ENCODE peak calls at places on chromosome 4, in five cellular contexts. C is psoas muscle, Z is astrocyte, L is fibroblast of lung, O is Panc1. E is an unnamed sample. For H3K36me3, the result is how much of the 10 kb centered on the place peaks cover.

GRCh38 chr4:147407261-147408045 is 73.4 kb upstream of the EDNRA start:
- DNase-seq in C (no peak), O (no peak), L (peak), Z (peak), E (no peak)

GRCh38 chr4:164251257-164251656 is 502.7 kb upstream of the SMIM31 start:
- DNase-seq in Z (no peak), C (no peak), L (no peak), O (no peak), E (no peak)

GRCh38 chr4:15516494-15516893 is 46.8 kb downstream of the CC2D2A start:
- DNase-seq in L (no peak), O (no peak), C (no peak), Z (no peak), E (no peak)

GRCh38 chr4:80471701-80472100 is 136.2 kb downstream of the CFAP299 start:
- DNase-seq in C (no peak), O (no peak), Z (peak), L (peak), E (peak)

GRCh38 chr4:148126825-148127224 is 315.4 kb downstream of the NR3C2 start:
- DNase-seq in L (peak), C (no peak), Z (peak), O (no peak), E (no peak)

GRCh38 chr4:131370846-131371245 is 1778.2 kb upstream of the PCDH10 start:
- DNase-seq in L (no peak), Z (no peak), C (no peak), O (no peak), E (no peak)

GRCh38 chr4:15882675-15883086 is 55.9 kb downstream of the FGFBP1 start:
- DNase-seq in O (peak), C (peak), L (peak), Z (peak), E (no peak)

GRCh38 chr4:76554630-76555029 is 119.6 kb downstream of the SHROOM3 start:
- DNase-seq in L (peak), C (no peak), Z (peak), O (no peak), E (no peak)

GRCh38 chr4:8533274-8533865 is 46.8 kb upstream of the GPR78 start:
- DNase-seq in C (no peak), Z (no peak), O (no peak), L (no peak), E (no peak)

GRCh38 chr4:59161249-59161648 is 2038.9 kb upstream of the ADGRL3 start:
- DNase-seq in L (no peak), O (no peak), C (no peak), Z (no peak), E (no peak)

GRCh38 chr4:94469221-94469784 is 17.6 kb downstream of the PDLIM5 start:
- DNase-seq in L (no peak), O (no peak), C (no peak), Z (no peak), E (no peak)

GRCh38 chr4:77194366-77194765 is 37.4 kb downstream of the CCNG2 start:
- DNase-seq in L (no peak), O (no peak), C (no peak), Z (no peak), E (no peak)

GRCh38 chr4:147535161-147535560 is 54.3 kb downstream of the EDNRA start:
- DNase-seq in C (no peak), Z (no peak), O (no peak), L (no peak), E (no peak)

GRCh38 chr4:155972098-155972497 is 18.4 kb upstream of the CTSO start:
- DNase-seq in C (no peak), L (no peak), O (no peak), Z (no peak), E (no peak)

GRCh38 chr4:138935135-138935795 is 80.3 kb upstream of the NOCT start:
- DNase-seq in C (no peak), L (no peak), Z (no peak), O (no peak), E (no peak)

GRCh38 chr4:138938371-138938699 is 77.2 kb upstream of the NOCT start:
- DNase-seq in O (peak), C (no peak), Z (peak), L (peak), E (no peak)

GRCh38 chr4:138941037-138941436 is 74.5 kb upstream of the NOCT start:
- DNase-seq in C (no peak), O (no peak), Z (no peak), L (no peak), E (no peak)

GRCh38 chr4:138943893-138944292 is 71.7 kb upstream of the NOCT start:
- DNase-seq in Z (no peak), L (no peak), O (no peak), C (no peak), E (no peak)

DNA sequence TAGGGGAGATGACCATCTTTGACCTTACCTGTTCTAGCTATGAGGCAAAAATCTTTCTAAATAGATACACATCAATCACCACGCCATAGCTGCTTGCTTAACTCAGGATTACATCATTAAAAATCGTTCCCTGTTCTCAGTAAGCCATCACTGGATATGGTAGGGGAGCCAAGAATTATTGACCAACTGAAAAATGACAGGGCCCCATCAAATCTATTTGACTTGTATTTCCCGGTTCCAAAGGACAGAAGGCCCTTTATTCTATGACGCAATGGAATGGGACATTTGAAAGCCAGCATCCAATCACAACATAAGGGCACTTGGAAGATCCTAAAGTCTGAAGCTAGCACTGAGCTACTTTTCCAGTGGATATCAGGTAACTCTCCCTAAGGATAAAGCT is 75.6 kb upstream of the NOCT start:
- DNase-seq in C (no peak), Z (no peak), L (no peak), O (no peak), E (no peak)
- H3K36me3 ChIP-seq in C (under half), Z (under half), L (under half), O (under half), E (under half)

GRCh38 chr4:10091531-10092181 is 24.9 kb downstream of the WDR1 start:
- DNase-seq in C (peak), O (no peak), L (no peak), Z (no peak), E (peak)
- H3K36me3 ChIP-seq in C (under half), O (under half), L (half or more), Z (half or more), E (half or more)

GRCh38 chr4:102560115-102560514 is 59.0 kb downstream of the NFKB1 start:
- DNase-seq in O (no peak), Z (no peak), L (no peak), C (no peak), E (no peak)

GRCh38 chr4:102562995-102563394 is 61.8 kb downstream of the NFKB1 start:
- DNase-seq in L (peak), C (no peak), Z (no peak), O (no peak), E (no peak)

GRCh38 chr4:102566426-102566825 is 65.3 kb downstream of the NFKB1 start:
- DNase-seq in O (no peak), L (no peak), Z (no peak), C (no peak), E (no peak)

GRCh38 chr4:102560743-102561341 is 59.7 kb downstream of the NFKB1 start:
- DNase-seq in C (no peak), Z (no peak), O (no peak), L (no peak), E (no peak)

GRCh38 chr4:102564399-102564921 is 63.3 kb downstream of the NFKB1 start:
- DNase-seq in Z (peak), L (peak), C (no peak), O (no peak), E (no peak)
- H3K36me3 ChIP-seq in Z (under half), L (under half), C (under half), O (under half), E (under half)

GRCh38 chr4:13577660-13578059 is 33.4 kb upstream of the NKX3-2 start:
- DNase-seq in L (no peak), C (no peak), O (no peak), Z (no peak), E (no peak)
- H3K36me3 ChIP-seq in L (under half), C (under half), O (under half), Z (half or more), E (half or more)

DNA sequence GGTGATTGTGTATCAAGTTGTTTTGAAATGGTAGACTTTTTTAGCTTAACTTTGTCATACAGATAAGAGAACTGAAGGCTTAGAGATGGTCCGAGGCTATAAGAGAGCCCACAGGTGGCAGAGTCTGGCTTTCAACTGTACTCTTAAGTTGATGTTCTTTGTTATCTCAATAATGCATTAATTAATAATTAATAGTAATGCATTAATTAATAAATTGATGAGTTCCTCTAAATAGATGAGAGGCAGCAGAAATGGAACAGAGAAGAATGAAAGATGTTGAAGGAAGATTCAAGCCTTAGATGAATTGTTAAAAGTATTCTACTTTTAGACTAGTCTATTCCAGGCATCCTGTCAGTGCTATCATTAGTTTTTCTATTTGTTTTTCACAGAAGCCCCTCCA is 22.4 kb downstream of the NUDT9 start:
- DNase-seq in L (no peak), C (no peak), Z (no peak), O (no peak), E (no peak)
- H3K36me3 ChIP-seq in L (under half), C (under half), Z (under half), O (under half), E (half or more)

GRCh38 chr4:151951727-151952078 is 190.9 kb upstream of the GATB start:
- DNase-seq in Z (no peak), O (no peak), C (no peak), L (no peak), E (no peak)

GRCh38 chr4:151952711-151953254 is 192.0 kb upstream of the GATB start:
- DNase-seq in L (no peak), C (no peak), Z (no peak), O (no peak), E (no peak)

GRCh38 chr4:151952137-151952536 is 191.3 kb upstream of the GATB start:
- DNase-seq in C (no peak), L (no peak), O (no peak), Z (no peak), E (no peak)

GRCh38 chr4:151950993-151951726 is 190.4 kb upstream of the GATB start:
- DNase-seq in Z (no peak), C (no peak), O (no peak), L (peak), E (no peak)

GRCh38 chr4:151953286-151953685 is 192.5 kb upstream of the GATB start:
- DNase-seq in O (no peak), C (no peak), Z (no peak), L (no peak), E (no peak)
- H3K36me3 ChIP-seq in O (under half), C (under half), Z (under half), L (under half), E (under half)

DNA sequence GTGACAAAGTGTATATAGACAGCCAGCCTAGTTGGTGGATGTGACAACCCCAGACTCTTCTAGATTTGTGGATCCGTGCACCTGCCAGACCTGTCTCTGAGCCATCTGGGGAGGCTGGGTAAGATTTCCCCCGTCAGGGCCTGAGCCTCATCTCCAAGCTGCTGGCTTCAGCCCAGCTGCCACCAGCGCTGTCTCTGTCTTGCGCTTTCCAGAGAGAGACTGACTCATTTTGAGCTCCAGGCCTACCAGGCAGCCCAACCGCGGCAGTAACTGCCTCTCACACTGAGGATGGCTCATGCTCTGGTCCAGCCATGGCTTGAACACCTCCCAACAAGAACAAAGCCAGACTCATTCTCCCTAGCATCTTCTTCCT is 26.4 kb downstream of the NOP14 start:
- DNase-seq in C (peak), O (no peak), L (peak), Z (peak), E (no peak)
- H3K36me3 ChIP-seq in C (under half), O (under half), L (under half), Z (under half), E (half or more)

GRCh38 chr4:38692421-38692820 is 28.4 kb downstream of the KLF3 start:
- DNase-seq in O (no peak), C (no peak), Z (no peak), L (no peak), E (no peak)
- H3K36me3 ChIP-seq in O (under half), C (under half), Z (half or more), L (under half), E (half or more)

DNA sequence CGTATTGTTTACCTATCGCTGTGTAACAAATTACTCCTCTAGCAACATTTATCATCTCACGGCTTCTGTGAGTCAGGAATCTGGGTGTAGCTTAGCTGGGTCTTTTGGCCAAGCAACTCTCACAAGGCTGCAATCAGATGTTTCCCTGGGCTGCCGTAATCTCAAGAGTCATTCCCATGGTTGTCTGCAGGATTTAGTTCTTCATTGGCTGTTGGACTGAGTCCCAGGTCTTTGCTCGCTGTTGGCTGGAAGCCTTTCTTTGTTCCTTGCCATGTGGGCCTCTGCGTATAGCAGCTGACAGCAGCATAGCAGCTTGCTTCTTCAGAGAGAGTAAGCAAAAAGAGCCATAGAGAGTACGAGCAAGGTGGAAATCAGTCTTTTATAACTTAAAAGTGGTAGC is 16.8 kb downstream of the POLR2B start:
- DNase-seq in O (no peak), L (peak), C (peak), Z (peak), E (no peak)
- H3K36me3 ChIP-seq in O (under half), L (under half), C (under half), Z (half or more), E (half or more)